ENCODE peak calls at places on chromosomes 13 and 19, in four cellular contexts. L is stimulated activated CD8-positive, alpha-beta memory T cell treated with anti-CD3 and anti-CD28 coated beads, Interleukin-4, amount 100 ng/mL, for 48 hours; A is CD4-positive, alpha-beta memory T cell; H is mucosa of descending colon. X is an unnamed sample.

GRCh38 chr13:68987585-68987984 is 1120.0 kb upstream of the ATXN8OS start:
- DNase-seq in H (peak; percentile 34), A (no peak), L (no peak), X (no peak)

GRCh38 chr13:113052206-113052605 is 53.4 kb upstream of the F7 start:
- DNase-seq in H (peak; percentile 13), L (no peak), A (no peak), X (no peak)

GRCh38 chr13:94535231-94535630 is 55.7 kb upstream of the DCT start:
- DNase-seq in L (no peak), A (no peak), H (no peak), X (no peak)

GRCh38 chr13:107712145-107712544 is 503.2 kb downstream of the LIG4 start:
- DNase-seq in H (no peak), A (no peak), L (no peak), X (no peak)

GRCh38 chr13:111165189-111165588 is 50.1 kb downstream of the ARHGEF7 start:
- DNase-seq in H (no peak), L (no peak), A (no peak), X (no peak)

GRCh38 chr13:29978211-29978610 is 127.8 kb upstream of the UBL3 start:
- DNase-seq in L (no peak), A (no peak), H (no peak), X (no peak)

GRCh38 chr13:30047154-30047874 is 196.9 kb upstream of the UBL3 start:
- DNase-seq in H (no peak), A (no peak), L (no peak), X (no peak)

GRCh38 chr19:57786906-57787305 is 17.4 kb downstream of the ZNF586 start:
- DNase-seq in L (no peak), A (no peak), H (no peak), X (no peak)

GRCh38 chr19:2652504-2653099 is 49.9 kb downstream of the GNG7 start:
- DNase-seq in H (no peak), L (no peak), A (no peak), X (no peak)

GRCh38 chr19:49932731-49933131 is 3.4 kb upstream of the NUP62 start:
- DNase-seq in A (peak; percentile 52), H (peak; percentile 66), L (no peak), X (no peak)

GRCh38 chr19:54952591-54953344 is 5.4 kb upstream of the NLRP7 start:
- DNase-seq in L (no peak), A (no peak), H (no peak), X (no peak)